ENCODE peak calls at places on chromosome 1, in eight cellular contexts. Z is hypothalamus, Y is sciatic nerve, O is endothelial cell, R is Right ventricle myocardium superior, U is left ventricle myocardium inferior, S is skeletal muscle cell, N is right lobe of liver. J is an unnamed sample.

GRCh38 chr1:27727126-27727525 is 1.4 kb downstream of the FAM76A start:
- DNase-seq in U (no peak), R (no peak), S (peak; percentile 13), O (no peak), Y (no peak), Z (no peak), N (no peak), J (no peak)

GRCh38 chr1:119367332-119368124 is 1.1 kb upstream of the HAO2 start:
- DNase-seq in Y (no peak), U (no peak), N (no peak), R (no peak), S (peak; percentile 14), Z (no peak), O (no peak), J (no peak)

GRCh38 chr1:34923490-34923889 is 6.0 kb downstream of the DLGAP3 start:
- DNase-seq in S (no peak), O (no peak), Z (no peak), R (no peak), Y (no peak), N (no peak), U (no peak), J (no peak)

GRCh38 chr1:22687191-22687590 is 23.4 kb upstream of the EPHB2 start:
- DNase-seq in S (no peak), Z (no peak), N (no peak), R (no peak), O (no peak), U (no peak), Y (no peak), J (no peak)

GRCh38 chr1:196933531-196934189 is 9.9 kb upstream of the CFHR2 start:
- DNase-seq in S (no peak), Y (no peak), N (no peak), Z (no peak), R (peak; percentile 29), U (no peak), O (no peak), J (no peak)

GRCh38 chr1:151542710-151543129 is 2.6 kb downstream of the TUFT1 start:
- DNase-seq in Z (no peak), N (no peak), Y (no peak), U (no peak), S (peak; percentile 80), R (no peak), O (no peak), J (no peak)

GRCh38 chr1:243944429-243945160 is 94.6 kb upstream of the AKT3 start:
- DNase-seq in N (no peak), S (no peak), O (peak; percentile 45), Y (no peak), Z (no peak), R (no peak), U (no peak), J (no peak)

GRCh38 chr1:169115891-169116585 is 9.5 kb downstream of the ATP1B1 start:
- DNase-seq in Z (no peak), N (peak; percentile 89), R (peak; percentile 63), Y (no peak), O (no peak), S (no peak), U (peak; percentile 48), J (no peak)

GRCh38 chr1:231828182-231828920 is 201.8 kb downstream of the DISC1 start:
- DNase-seq in S (peak; percentile 97), N (no peak), O (no peak), Y (no peak), U (no peak), R (no peak), Z (no peak), J (no peak)

GRCh38 chr1:219661464-219662092 is 48.7 kb upstream of the ZC3H11B start:
- DNase-seq in Y (no peak), S (no peak), Z (no peak), O (no peak), N (no peak), R (no peak), U (no peak), J (no peak)

GRCh38 chr1:203915811-203916210 is 54.4 kb downstream of the SNRPE start:
- DNase-seq in R (no peak), Z (no peak), U (no peak), Y (no peak), O (no peak), S (no peak), N (no peak), J (no peak)

GRCh38 chr1:108107658-108108057 is 92.5 kb downstream of the SLC25A24 start:
- DNase-seq in N (no peak), U (no peak), Y (no peak), Z (no peak), S (peak; percentile 23), R (no peak), O (no peak), J (no peak)

J was measured in mesenteric fat pad.